ENCODE peak calls at places on chromosomes 7 and 10, in five cellular contexts. G is H9, I is mesenchymal stem cell, J is trophoblast cell, E is H1. Q is an unnamed sample.

GRCh38 chr7:20998309-20998708 is 211.6 kb upstream of the SP8 start:
- DNase-seq in G (no peak), I (no peak), J (no peak), E (no peak), Q (no peak)

GRCh38 chr10:27646194-27646593 is 99.4 kb downstream of the MKX start:
- DNase-seq in G (no peak), I (no peak), J (peak; percentile 17), E (no peak), Q (no peak)

GRCh38 chr7:95263803-95264202 is 60.5 kb downstream of the PON1 start:
- DNase-seq in G (no peak), I (no peak), J (no peak), E (no peak), Q (no peak)

GRCh38 chr10:122480146-122480833 is 18.9 kb downstream of the HTRA1 start:
- DNase-seq in G (no peak), I (no peak), J (no peak), E (no peak), Q (no peak)

GRCh38 chr10:121213436-121213835 is 362.3 kb downstream of the WDR11 start:
- DNase-seq in G (no peak), I (no peak), J (no peak), E (no peak), Q (no peak)

GRCh38 chr10:104449402-104449801 is 95.8 kb downstream of the CFAP58 start:
- DNase-seq in G (no peak), I (no peak), J (no peak), E (no peak), Q (no peak)

GRCh38 chr7:37315752-37316711 is 132.6 kb downstream of the ELMO1 start:
- DNase-seq in G (no peak), I (no peak), J (no peak), E (no peak), Q (no peak)

GRCh38 chr10:17817790-17818189 is 8.6 kb downstream of the MRC1 start:
- DNase-seq in G (no peak), I (no peak), J (no peak), E (no peak), Q (no peak)

GRCh38 chr10:74377476-74377875 is 226.5 kb downstream of the ADK start:
- DNase-seq in G (no peak), I (no peak), J (no peak), E (no peak), Q (no peak)

GRCh38 chr10:78925800-78926319 is 142.9 kb upstream of the ZMIZ1 start:
- DNase-seq in G (no peak), I (peak; percentile 99), J (peak; percentile 7), E (no peak), Q (no peak)

GRCh38 chr7:69868921-69869320 is 270.6 kb downstream of the AUTS2 start:
- DNase-seq in G (no peak), I (no peak), J (no peak), E (no peak), Q (no peak)

GRCh38 chr7:50321678-50322077 is 17.2 kb downstream of the IKZF1 start:
- DNase-seq in G (no peak), I (no peak), J (no peak), E (no peak), Q (no peak)

GRCh38 chr10:64813391-64813790 is 1292.2 kb downstream of the REEP3 start:
- DNase-seq in G (no peak), I (no peak), J (no peak), E (no peak), Q (no peak)

GRCh38 chr10:133351408-133352318 is 4.5 kb downstream of the PRAP1 start:
- DNase-seq in G (no peak), I (no peak), J (no peak), E (peak; percentile 65), Q (no peak)

GRCh38 chr10:22505923-22506685 is 160.8 kb downstream of the SPAG6 start:
- DNase-seq in G (no peak), I (no peak), J (no peak), E (no peak), Q (no peak)

GRCh38 chr10:86668297-86669165 is at the start of gene LDB3:
- DNase-seq in G (no peak), I (peak; percentile 51), J (no peak), E (no peak), Q (no peak)

GRCh38 chr10:131748831-131749766 is 151.7 kb upstream of the PPP2R2D start:
- DNase-seq in G (no peak), I (no peak), J (no peak), E (no peak), Q (no peak)

GRCh38 chr10:71260622-71261325 is 48.4 kb downstream of the UNC5B start:
- DNase-seq in G (no peak), I (peak; percentile 92), J (no peak), E (no peak), Q (peak; percentile 26)

GRCh38 chr7:99083068-99083651 is 60.7 kb downstream of the SMURF1 start:
- DNase-seq in G (no peak), I (peak; percentile 51), J (no peak), E (no peak), Q (no peak)

GRCh38 chr10:86747796-86748581 is 8.4 kb upstream of the BMPR1A start:
- DNase-seq in G (no peak), I (no peak), J (no peak), E (no peak), Q (no peak)

GRCh38 chr7:20798081-20798693 is 11.5 kb upstream of the SP8 start:
- DNase-seq in G (peak; percentile 77), I (peak; percentile 26), J (peak; percentile 30), E (peak; percentile 82), Q (peak; percentile 77)

GRCh38 chr7:131170440-131171105 is 157.1 kb upstream of the MKLN1 start:
- DNase-seq in G (no peak), I (peak; percentile 24), J (no peak), E (peak; percentile 19), Q (no peak)

GRCh38 chr10:84626688-84627087 is 298.3 kb downstream of the CCSER2 start:
- DNase-seq in G (no peak), I (no peak), J (peak; percentile 50), E (no peak), Q (no peak)

GRCh38 chr10:102393411-102394078 is 2.0 kb upstream of the NFKB2 start:
- DNase-seq in G (no peak), I (no peak), J (no peak), E (no peak), Q (no peak)

GRCh38 chr7:130369831-130370230 is 10.5 kb upstream of the CPA1 start:
- DNase-seq in G (no peak), I (peak; percentile 67), J (no peak), E (no peak), Q (no peak)

GRCh38 chr7:98556288-98556687 is 60.8 kb upstream of the NPTX2 start:
- DNase-seq in G (no peak), I (no peak), J (no peak), E (no peak), Q (no peak)

DNA sequence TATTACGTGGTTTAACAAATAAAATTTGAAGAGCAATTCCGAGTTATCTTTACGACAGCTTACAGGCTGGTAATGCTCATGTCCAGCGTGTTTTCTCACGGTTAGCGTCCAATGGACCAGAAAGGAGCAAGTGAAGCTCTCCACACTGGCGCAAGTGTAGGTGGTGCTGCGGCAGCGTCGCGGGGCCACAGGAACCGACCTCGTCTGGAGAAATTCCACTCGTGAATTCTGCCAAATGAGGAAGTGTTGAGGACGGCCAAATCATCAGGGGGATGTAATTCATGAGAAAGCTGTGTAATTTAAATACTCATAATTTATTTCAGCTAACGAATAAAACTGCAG is 350 bp upstream of the ZNF37A start:
- DNase-seq in G (no peak), I (no peak), J (no peak), E (no peak), Q (peak; percentile 3)
- H2BK12ac ChIP-seq in G (no peak overlapping the region), I (no peak overlapping the region), J (no peak overlapping the region), E (no peak overlapping the region), Q (no peak overlapping the region)

DNA sequence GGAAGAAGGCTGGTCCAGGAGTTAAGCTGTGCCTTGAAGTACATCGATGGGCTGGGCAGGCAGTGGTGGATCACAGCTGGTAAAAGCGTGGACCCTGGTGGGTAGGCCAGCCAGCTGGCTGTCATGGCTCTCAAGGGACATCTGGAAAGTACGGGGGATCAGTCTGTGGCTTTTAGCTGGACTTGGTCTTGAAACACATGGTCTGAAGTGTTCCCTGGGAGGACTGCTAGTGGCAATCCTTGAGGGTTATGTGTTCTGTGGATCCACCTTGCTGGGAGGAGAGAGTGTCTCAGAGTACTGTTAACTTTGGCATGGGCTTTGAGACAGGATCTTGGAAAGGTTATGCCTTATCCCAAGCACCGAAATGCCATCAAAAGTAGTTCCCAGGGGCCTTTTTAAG is 754.3 kb downstream of the SUGCT start:
- DNase-seq in G (no peak), I (no peak), J (no peak), E (no peak), Q (no peak)
- H2BK12ac ChIP-seq in G (no peak overlapping the region), I (no peak overlapping the region), J (no peak overlapping the region), E (no peak overlapping the region), Q (no peak overlapping the region)

GRCh38 chr7:97126483-97127171 is 9.1 kb downstream of the SDHAF3 start:
- DNase-seq in G (peak; percentile 71), I (peak; percentile 64), J (no peak), E (peak; percentile 59), Q (no peak)
- H2BK12ac ChIP-seq in G (no peak overlapping the region), I (no peak overlapping the region), J (no peak overlapping the region), E (no peak overlapping the region), Q (no peak overlapping the region)

GRCh38 chr7:24405002-24405401 is 121.0 kb downstream of the NPY start:
- DNase-seq in G (no peak), I (no peak), J (no peak), E (no peak), Q (no peak)

GRCh38 chr7:24406053-24406561 is 122.1 kb downstream of the NPY start:
- DNase-seq in G (peak; percentile 64), I (no peak), J (no peak), E (no peak), Q (no peak)

GRCh38 chr7:24403557-24403956 is 119.6 kb downstream of the NPY start:
- DNase-seq in G (no peak), I (no peak), J (no peak), E (no peak), Q (no peak)

GRCh38 chr7:24402655-24403054 is 118.7 kb downstream of the NPY start:
- DNase-seq in G (no peak), I (no peak), J (no peak), E (no peak), Q (no peak)

GRCh38 chr7:24404315-24404714 is 120.3 kb downstream of the NPY start:
- DNase-seq in G (no peak), I (no peak), J (no peak), E (no peak), Q (no peak)
- H2BK12ac ChIP-seq in G (no peak overlapping the region), I (no peak overlapping the region), J (no peak overlapping the region), E (no peak overlapping the region), Q (no peak overlapping the region)

DNA sequence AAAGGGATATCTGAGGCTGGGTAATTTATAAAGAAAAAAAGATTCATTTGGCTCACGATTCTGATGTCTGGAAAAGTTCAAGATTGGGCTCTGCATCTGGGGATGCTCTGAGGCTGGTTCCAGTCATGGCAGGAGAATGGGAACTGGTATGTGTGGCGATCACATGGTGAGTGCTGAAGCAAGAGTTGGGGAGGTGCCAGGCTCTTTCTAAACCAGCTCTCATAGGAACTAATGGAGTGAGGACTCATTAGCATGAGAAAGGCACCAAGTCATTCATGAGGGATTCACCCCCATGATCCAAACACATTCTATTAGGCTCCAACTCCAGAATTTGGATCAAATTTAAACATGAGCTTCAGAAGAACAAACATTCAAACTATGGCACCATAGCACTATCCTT is 57.7 kb downstream of the NPY start:
- DNase-seq in G (no peak), I (no peak), J (no peak), E (no peak), Q (no peak)
- H2BK12ac ChIP-seq in G (no peak overlapping the region), I (no peak overlapping the region), J (no peak overlapping the region), E (no peak overlapping the region), Q (no peak overlapping the region)

GRCh38 chr7:110964770-110965169 is 126.2 kb upstream of the LRRN3 start:
- DNase-seq in G (no peak), I (no peak), J (no peak), E (no peak), Q (no peak)
- H2BK12ac ChIP-seq in G (no peak overlapping the region), I (no peak overlapping the region), J (no peak overlapping the region), E (no peak overlapping the region), Q (no peak overlapping the region)